ENCODE peak calls at places on chromosomes 12 and 14, in nine cellular contexts. C is activated naive CD8-positive, alpha-beta T cell treated with anti-CD3 and anti-CD28 coated beads for 36 hours; U is fibroblast of villous mesenchyme; T is fibroblast of the aortic adventitia; D is HuH-7; S is mucosa of gallbladder; Z is activated T-helper 1 cell treated with anti-CD3 and anti-CD28 coated beads, Interleukin-12 subunit alpha, Interleukin-12 subunit beta, Interleukin-2, Interleukin-4 antibody, amounts not matched to agents 30 ng/mL and 10 ng/mL and 1 ng/mL, durations not matched to agents 14 hours and 24 hours and 36 hours; M is A549; I is activated naive CD4-positive, alpha-beta T cell. K is an unnamed sample.

GRCh38 chr12:47032644-47033043 is 46.8 kb upstream of the PCED1B start:
- DNase-seq in C (no peak), U (peak), T (peak), D (peak), S (peak), Z (no peak), M (no peak), I (no peak), K (no peak)

GRCh38 chr12:46702581-46703344 is 123.0 kb downstream of the SLC38A4 start:
- DNase-seq in C (no peak), U (peak), T (peak), D (no peak), S (no peak), Z (no peak), M (no peak), I (no peak), K (no peak)

GRCh38 chr12:75892779-75893408 is 138.7 kb downstream of the PHLDA1 start:
- DNase-seq in C (no peak), U (peak), T (peak), D (no peak), S (no peak), Z (no peak), M (no peak), I (no peak), K (no peak)

GRCh38 chr12:26271889-26272492 is 76.6 kb downstream of the SSPN start:
- DNase-seq in C (peak), U (peak), T (peak), D (no peak), S (peak), Z (no peak), M (no peak), I (no peak), K (no peak)

GRCh38 chr14:95445161-95445560 is 71.3 kb downstream of the SYNE3 start:
- DNase-seq in C (no peak), U (no peak), T (no peak), D (no peak), S (no peak), Z (no peak), M (no peak), I (no peak), K (no peak)

GRCh38 chr12:54549774-54550451 is 512 bp downstream of the PDE1B start:
- DNase-seq in C (peak), U (no peak), T (no peak), D (no peak), S (no peak), Z (peak), M (no peak), I (no peak), K (no peak)

GRCh38 chr14:91509083-91509877 is 830 bp downstream of the PPP4R3A start:
- DNase-seq in C (peak), U (no peak), T (peak), D (peak), S (peak), Z (peak), M (peak), I (peak), K (peak)

GRCh38 chr14:22152901-22153300 is 436.1 kb downstream of the DAD1 start:
- DNase-seq in C (no peak), U (no peak), T (no peak), D (no peak), S (no peak), Z (no peak), M (no peak), I (no peak), K (no peak)

GRCh38 chr14:24196071-24197061 is 1.1 kb upstream of the TM9SF1 start:
- DNase-seq in C (no peak), U (peak), T (peak), D (peak), S (no peak), Z (no peak), M (no peak), I (no peak), K (no peak)

GRCh38 chr12:102095677-102096263 is 24.1 kb downstream of the NUP37 start:
- DNase-seq in C (no peak), U (peak), T (peak), D (peak), S (no peak), Z (no peak), M (peak), I (no peak), K (no peak)

GRCh38 chr12:92703777-92704176 is 988 bp downstream of the PLEKHG7 start:
- DNase-seq in C (no peak), U (no peak), T (no peak), D (no peak), S (no peak), Z (no peak), M (no peak), I (no peak), K (no peak)

GRCh38 chr12:52245962-52246577 is 13.0 kb downstream of the KRT7 start:
- DNase-seq in C (no peak), U (peak), T (no peak), D (no peak), S (no peak), Z (no peak), M (no peak), I (no peak), K (no peak)

GRCh38 chr14:30389134-30389900 is 169.6 kb upstream of the G2E3 start:
- DNase-seq in C (no peak), U (no peak), T (peak), D (no peak), S (peak), Z (no peak), M (no peak), I (no peak), K (no peak)

GRCh38 chr12:55227643-55228042 is 6.8 kb downstream of the OR10A7 start:
- DNase-seq in C (no peak), U (no peak), T (no peak), D (no peak), S (no peak), Z (no peak), M (no peak), I (no peak), K (no peak)

GRCh38 chr14:64720190-64720589 is 16.0 kb downstream of the PLEKHG3 start:
- DNase-seq in C (no peak), U (peak), T (no peak), D (no peak), S (peak), Z (no peak), M (peak), I (no peak), K (no peak)

GRCh38 chr12:30000401-30000800 is 216.7 kb upstream of the TMTC1 start:
- DNase-seq in C (no peak), U (peak), T (peak), D (no peak), S (no peak), Z (no peak), M (no peak), I (no peak), K (no peak)

K was measured in activated CD4-positive, alpha-beta memory T cell treated with anti-CD3 and anti-CD28 coated beads, Interleukin-2, amount 10 ng/mL, durations not matched to agents 7 days and 5 days.